ENCODE peak calls at places on chromosomes 7 and 10, in six cellular contexts. O is memory B cell; P is cardiac muscle cell; J is posterior cingulate gyrus; K is AG09319; V is stimulated activated CD8-positive, alpha-beta memory T cell treated with anti-CD3 and anti-CD28 coated beads, Interleukin-15, amount 100 ng/mL, for 48 hours. M is an unnamed sample.

GRCh38 chr10:123257904-123258303 is 103.7 kb downstream of the BUB3 start:
- DNase-seq in O (no peak), K (no peak), V (no peak), J (no peak), P (no peak), M (no peak)

GRCh38 chr7:81094952-81095351 is 176.1 kb upstream of the SEMA3C start:
- DNase-seq in J (no peak), K (no peak), P (no peak), O (no peak), V (no peak), M (no peak)

GRCh38 chr7:131689662-131690234 is 133.3 kb upstream of the PODXL start:
- DNase-seq in V (no peak), O (no peak), P (no peak), K (no peak), J (no peak), M (no peak)

GRCh38 chr7:71055504-71055903 is 76.4 kb upstream of the GALNT17 start:
- DNase-seq in K (no peak), P (no peak), O (no peak), J (no peak), V (no peak), M (no peak)

GRCh38 chr7:81887098-81887497 is 117.3 kb upstream of the HGF start:
- DNase-seq in J (no peak), V (no peak), O (no peak), K (no peak), P (peak; percentile 48), M (no peak)

GRCh38 chr7:129292861-129293260 is 68.0 kb downstream of the AHCYL2 start:
- DNase-seq in O (no peak), J (no peak), K (no peak), P (no peak), V (no peak), M (no peak)

GRCh38 chr10:28243923-28244322 is 58.9 kb downstream of the MPP7 start:
- DNase-seq in J (no peak), K (no peak), P (no peak), O (no peak), V (no peak), M (no peak)

GRCh38 chr7:22447759-22448158 is 52.2 kb downstream of the STEAP1B start:
- DNase-seq in O (no peak), V (no peak), J (no peak), K (no peak), P (no peak), M (no peak)

GRCh38 chr10:91367127-91367531 is 43.0 kb upstream of the HECTD2 start:
- DNase-seq in V (no peak), P (no peak), K (no peak), J (no peak), O (no peak), M (no peak)

GRCh38 chr7:50584386-50584785 is 19.2 kb upstream of the DDC start:
- DNase-seq in P (no peak), J (no peak), V (no peak), O (no peak), K (no peak), M (no peak)

GRCh38 chr10:113305871-113306270 is 247.0 kb upstream of the HABP2 start:
- DNase-seq in O (no peak), K (no peak), J (no peak), V (no peak), P (peak; percentile 79), M (no peak)

GRCh38 chr10:12349628-12350166 is 350 bp downstream of the CAMK1D start:
- DNase-seq in V (no peak), J (no peak), P (no peak), K (no peak), O (no peak), M (no peak)

GRCh38 chr10:122140941-122141623 is 130.0 kb upstream of the BTBD16 start:
- DNase-seq in P (peak; percentile 86), J (no peak), K (peak; percentile 79), O (no peak), V (no peak), M (peak; percentile 90)

GRCh38 chr10:27801171-27801785 is 55.7 kb upstream of the MKX start:
- DNase-seq in J (no peak), O (no peak), K (no peak), P (no peak), V (no peak), M (peak; percentile 75)

GRCh38 chr7:2725178-2726105 is 37.4 kb downstream of the AMZ1 start:
- DNase-seq in V (no peak), J (peak; percentile 37), K (no peak), O (no peak), P (no peak), M (no peak)

GRCh38 chr7:144671429-144671828 is 164.4 kb downstream of the TPK1 start:
- DNase-seq in P (no peak), V (no peak), K (no peak), J (no peak), O (no peak), M (peak; percentile 75)

GRCh38 chr10:28922127-28922526 is 244.8 kb downstream of the BAMBI start:
- DNase-seq in O (no peak), J (no peak), K (no peak), V (no peak), P (peak; percentile 41), M (peak; percentile 75)

GRCh38 chr7:47239927-47240570 is 341.9 kb downstream of the TNS3 start:
- DNase-seq in K (no peak), V (no peak), J (no peak), O (no peak), P (peak; percentile 25), M (no peak)

GRCh38 chr10:114967071-114967470 is 29.1 kb downstream of the TRUB1 start:
- DNase-seq in J (no peak), P (peak; percentile 51), O (no peak), K (no peak), V (no peak), M (peak; percentile 73)

GRCh38 chr7:143285806-143286521 is 1.2 kb downstream of the TMEM139 start:
- DNase-seq in K (no peak), P (no peak), J (no peak), O (no peak), V (no peak), M (no peak)

GRCh38 chr7:133931053-133931452 is 196.1 kb upstream of the LRGUK start:
- DNase-seq in P (no peak), J (no peak), O (no peak), K (no peak), V (no peak), M (no peak)

GRCh38 chr7:4642468-4643203 is 39.5 kb upstream of the FOXK1 start:
- DNase-seq in P (no peak), V (no peak), K (no peak), J (no peak), O (no peak), M (no peak)

GRCh38 chr10:95451150-95451549 is 110.0 kb downstream of the SORBS1 start:
- DNase-seq in J (no peak), O (no peak), P (no peak), V (no peak), K (no peak), M (no peak)

GRCh38 chr7:66741706-66742053 is 1.1 kb downstream of the RABGEF1 start:
- DNase-seq in P (peak; percentile 37), O (no peak), K (no peak), V (no peak), J (no peak), M (no peak)

GRCh38 chr7:2698581-2699288 is 10.7 kb downstream of the AMZ1 start:
- DNase-seq in P (no peak), J (no peak), V (peak; percentile 74), K (no peak), O (no peak), M (no peak)

GRCh38 chr10:45438457-45439090 is 64.6 kb downstream of the ALOX5 start:
- DNase-seq in K (no peak), O (no peak), V (no peak), P (no peak), J (no peak), M (no peak)

M was measured in islet precursor cell.